ENCODE peak calls at places on chromosomes 1 and 21, in eight cellular contexts. Q is IMR-90; A is CD8-positive, alpha-beta T cell; J is hepatocyte; F is lung; E is GM12878; Z is SK-N-SH; U is ovary. L is an unnamed sample.

GRCh38 chr1:209207701-209208286 is 375.7 kb upstream of the CAMK1G start:
- DNase-seq in Q (peak; percentile 45), A (no peak), J (peak; percentile 87), F (peak; percentile 46), E (no peak), Z (peak; percentile 87), U (peak; percentile 48), L (peak; percentile 69)

GRCh38 chr21:42533963-42534355 is 20.3 kb downstream of the SLC37A1 start:
- DNase-seq in Q (no peak), A (no peak), J (no peak), F (no peak), E (no peak), Z (no peak), U (no peak), L (no peak)

GRCh38 chr1:52677407-52677806 is 20.7 kb downstream of the COA7 start:
- DNase-seq in Q (peak; percentile 19), A (no peak), J (no peak), F (peak; percentile 45), E (no peak), Z (no peak), U (no peak), L (no peak)

GRCh38 chr1:235503333-235504121 is 725 bp downstream of the B3GALNT2 start:
- DNase-seq in Q (peak; percentile 41), A (no peak), J (peak; percentile 69), F (peak; percentile 44), E (no peak), Z (peak; percentile 55), U (peak; percentile 57), L (peak; percentile 76)

GRCh38 chr1:158700552-158700951 is at the start of gene OR6K2:
- DNase-seq in Q (no peak), A (no peak), J (no peak), F (no peak), E (no peak), Z (no peak), U (no peak), L (no peak)

GRCh38 chr1:227583354-227583753 is 20.0 kb downstream of the ZNF678 start:
- DNase-seq in Q (no peak), A (no peak), J (no peak), F (no peak), E (no peak), Z (no peak), U (no peak), L (no peak)

GRCh38 chr1:202575906-202576653 is 134.2 kb downstream of the SYT2 start:
- DNase-seq in Q (peak; percentile 57), A (no peak), J (no peak), F (no peak), E (no peak), Z (peak; percentile 70), U (no peak), L (no peak)

GRCh38 chr1:23088027-23088426 is 68.8 kb downstream of the KDM1A start:
- DNase-seq in Q (no peak), A (no peak), J (no peak), F (no peak), E (no peak), Z (no peak), U (no peak), L (no peak)

GRCh38 chr1:119653135-119653838 is 5.2 kb upstream of the ZNF697 start:
- DNase-seq in Q (no peak), A (no peak), J (no peak), F (no peak), E (no peak), Z (no peak), U (no peak), L (no peak)

GRCh38 chr1:7752512-7753417 is 18.3 kb upstream of the VAMP3 start:
- DNase-seq in Q (peak; percentile 71), A (peak; percentile 21), J (peak; percentile 85), F (peak; percentile 53), E (no peak), Z (peak; percentile 62), U (peak; percentile 69), L (no peak)

GRCh38 chr1:180614746-180615145 is 17.1 kb upstream of the XPR1 start:
- DNase-seq in Q (peak; percentile 65), A (no peak), J (no peak), F (no peak), E (no peak), Z (no peak), U (no peak), L (no peak)

GRCh38 chr1:53691326-53691725 is 47.6 kb downstream of the GLIS1 start:
- DNase-seq in Q (no peak), A (no peak), J (no peak), F (no peak), E (no peak), Z (no peak), U (no peak), L (no peak)

GRCh38 chr1:78839704-78840277 is 166.7 kb downstream of the ADGRL4 start:
- DNase-seq in Q (peak; percentile 51), A (no peak), J (peak; percentile 69), F (no peak), E (no peak), Z (peak; percentile 40), U (no peak), L (no peak)

DNA sequence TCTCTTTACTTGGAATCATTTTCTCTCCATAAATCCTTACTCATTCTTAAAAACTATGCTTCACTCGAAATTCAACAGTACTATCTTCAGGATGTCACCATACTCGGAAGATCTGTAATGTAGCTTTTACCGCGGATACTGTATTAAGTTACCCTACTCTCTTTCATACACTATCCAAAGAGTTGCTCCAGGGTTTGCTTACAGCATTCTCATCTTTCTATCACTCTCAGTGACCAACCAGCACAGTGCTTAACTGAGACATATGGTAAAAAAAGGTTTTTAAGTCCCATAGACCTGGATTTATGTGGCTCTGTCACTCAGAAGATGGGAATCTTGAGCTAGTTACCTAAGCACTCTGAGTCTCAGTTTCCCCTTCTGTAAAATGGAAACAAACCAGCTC is 15.8 kb downstream of the GTF2B start:
- DNase-seq in Q (no peak), A (no peak), J (no peak), F (no peak), E (no peak), Z (no peak), U (no peak), L (no peak)
- H3K4me1 ChIP-seq in Q (peaks cover 12% of the 10 kb centered on the region), A (peaks cover 18% of the 10 kb centered on the region), J (peaks cover 4% of the 10 kb centered on the region), F (peaks cover 2% of the 10 kb centered on the region), E (no peaks in the 10 kb centered on the region), Z (no peaks in the 10 kb centered on the region), U (no peaks in the 10 kb centered on the region), L (peaks cover 12% of the 10 kb centered on the region)

GRCh38 chr1:36589006-36589405 is 106.3 kb upstream of the CSF3R start:
- DNase-seq in Q (no peak), A (no peak), J (no peak), F (no peak), E (no peak), Z (no peak), U (no peak), L (no peak)
- H3K27me3 ChIP-seq in Q (peaks cover 16% of the 10 kb centered on the region), A (no peaks in the 10 kb centered on the region), J (peaks cover 53% of the 10 kb centered on the region), F (peaks cover 7% of the 10 kb centered on the region), E (peaks cover 3% of the 10 kb centered on the region), Z (no peaks in the 10 kb centered on the region), U (no peaks in the 10 kb centered on the region), L (peaks cover 80% of the 10 kb centered on the region)

DNA sequence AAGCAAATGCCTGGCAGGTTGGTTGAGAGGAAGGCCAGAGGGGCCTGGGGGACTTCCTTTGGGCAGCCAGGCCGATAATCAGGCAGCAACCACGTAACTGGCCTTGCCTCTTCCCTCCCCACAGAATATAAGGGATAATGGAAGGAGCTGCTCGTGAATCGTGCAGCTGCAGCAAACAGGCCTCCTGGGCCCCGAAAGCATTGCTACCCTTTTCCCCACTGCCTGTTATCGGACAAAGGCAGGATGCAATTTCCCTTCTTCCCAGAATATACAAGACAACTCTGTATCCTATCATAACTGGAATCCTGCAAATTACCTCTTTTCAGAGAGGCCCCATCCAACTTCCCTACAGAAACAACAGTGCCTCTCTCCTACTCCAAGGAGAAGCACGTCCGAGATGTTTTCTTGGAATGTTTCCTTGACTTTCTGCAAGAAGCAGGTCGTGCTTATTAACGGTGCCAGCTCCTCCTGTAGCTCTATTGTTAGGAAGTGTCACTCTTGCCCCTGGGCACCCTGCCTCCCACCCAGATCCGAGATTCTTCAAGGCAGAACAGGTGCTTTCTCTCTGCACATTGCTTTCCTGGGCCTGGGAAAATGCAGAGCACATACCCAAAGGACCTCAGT is 106.0 kb upstream of the TIAM1 start:
- DNase-seq in Q (no peak), A (no peak), J (no peak), F (no peak), E (no peak), Z (no peak), U (no peak), L (no peak)
- TF ChIP-seq CTCF in Q (no peak), A (no peak), J (no peak), F (no peak), E (no peak), Z (no peak), U (no peak), L (no peak)

GRCh38 chr1:3234281-3234680 is 165.3 kb downstream of the PRDM16 start:
- DNase-seq in Q (no peak), A (no peak), J (no peak), F (no peak), E (no peak), Z (no peak), U (no peak), L (no peak)
- H3K4me1 ChIP-seq in Q (no peaks in the 10 kb centered on the region), A (no peaks in the 10 kb centered on the region), J (peaks cover 3% of the 10 kb centered on the region), F (peaks cover 5% of the 10 kb centered on the region), E (no peaks in the 10 kb centered on the region), Z (no peaks in the 10 kb centered on the region), U (peaks cover 6% of the 10 kb centered on the region), L (no peaks in the 10 kb centered on the region)

DNA sequence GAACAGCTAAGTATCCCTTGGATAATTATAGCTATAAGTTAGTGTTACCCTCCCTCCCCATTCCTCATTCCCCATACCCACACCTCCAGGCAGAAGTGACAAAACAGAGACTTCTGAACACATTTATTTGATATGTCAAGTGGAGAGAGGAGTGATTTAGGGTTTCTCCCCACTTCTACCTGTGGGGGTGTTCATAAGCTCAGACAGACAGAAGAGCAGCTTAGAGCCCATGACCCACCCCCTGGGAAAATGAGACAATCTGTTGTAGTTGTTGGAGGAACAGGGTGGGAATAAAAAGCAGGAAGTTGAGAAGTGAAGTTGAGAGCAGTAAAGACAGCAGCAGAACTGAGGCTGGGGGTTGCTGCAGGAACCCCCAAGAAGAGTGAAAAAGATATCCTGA is 1.5 kb upstream of the LIX1L start:
- DNase-seq in Q (no peak), A (no peak), J (no peak), F (no peak), E (no peak), Z (no peak), U (no peak), L (no peak)
- H3K27me3 ChIP-seq in Q (no peaks in the 10 kb centered on the region), A (no peaks in the 10 kb centered on the region), J (peaks cover 29% of the 10 kb centered on the region), F (no peaks in the 10 kb centered on the region), E (no peaks in the 10 kb centered on the region), Z (no peaks in the 10 kb centered on the region), U (no peaks in the 10 kb centered on the region), L (no peaks in the 10 kb centered on the region)

GRCh38 chr1:76395059-76395458 is 320.5 kb downstream of the ST6GALNAC3 start:
- DNase-seq in Q (no peak), A (no peak), J (no peak), F (no peak), E (no peak), Z (no peak), U (no peak), L (no peak)

GRCh38 chr1:76390451-76390850 is 315.9 kb downstream of the ST6GALNAC3 start:
- DNase-seq in Q (no peak), A (no peak), J (peak; percentile 7), F (no peak), E (no peak), Z (no peak), U (no peak), L (no peak)
- TF ChIP-seq CTCF in Q (no peak), A (no peak), J (no peak), F (no peak), E (no peak), Z (no peak), U (no peak), L (no peak)

L was measured in psoas muscle.